ENCODE peak calls at places on chromosomes 4 and X, in six cellular contexts. Y is osteocyte, X is neural crest cell, R is upper lobe of right lung, A is ovary, F is osteoblast. N is an unnamed sample.

GRCh38 chr4:140611854-140612253 is 43.1 kb upstream of the UCP1 start:
- DNase-seq in Y (no peak), X (no peak), R (no peak), A (no peak), F (peak), N (no peak)

GRCh38 chr4:128517096-128517738 is 229.6 kb upstream of the PGRMC2 start:
- DNase-seq in Y (no peak), X (no peak), R (no peak), A (no peak), F (no peak), N (no peak)

GRCh38 chrX:108122748-108123147 is 31.2 kb downstream of the ATG4A start:
- DNase-seq in Y (no peak), X (no peak), R (no peak), A (no peak), F (no peak), N (no peak)

GRCh38 chrX:116873678-116874077 is 410.9 kb upstream of the CT83 start:
- DNase-seq in Y (no peak), X (no peak), R (no peak), A (no peak), F (peak), N (no peak)

GRCh38 chr4:154807042-154807630 is 26.1 kb downstream of the RBM46 start:
- DNase-seq in Y (no peak), X (no peak), R (no peak), A (no peak), F (peak), N (no peak)

GRCh38 chr4:156515295-156515694 is 456.3 kb downstream of the PDGFC start:
- DNase-seq in Y (no peak), X (no peak), R (no peak), A (no peak), F (no peak), N (no peak)

GRCh38 chrX:63809158-63809557 is 24.1 kb upstream of the ARHGEF9 start:
- DNase-seq in Y (no peak), X (no peak), R (no peak), A (no peak), F (no peak), N (no peak)

GRCh38 chr4:121062466-121062975 is 9.8 kb downstream of the NDNF start:
- DNase-seq in Y (no peak), X (no peak), R (no peak), A (no peak), F (no peak), N (no peak)

GRCh38 chr4:148026022-148026421 is 294.1 kb downstream of the ARHGAP10 start:
- DNase-seq in Y (no peak), X (no peak), R (no peak), A (no peak), F (peak), N (no peak)

GRCh38 chr4:55866973-55867574 is 13.6 kb downstream of the EXOC1 start:
- DNase-seq in Y (no peak), X (no peak), R (no peak), A (no peak), F (no peak), N (no peak)
- TF ChIP-seq CTCF in Y (peak), X (peak), R (peak), A (peak), F (peak), N (no peak)

GRCh38 chrX:74422576-74423288 is 1.4 kb downstream of the SLC16A2 start:
- DNase-seq in Y (peak), X (peak), R (peak), A (peak), F (peak), N (no peak)
- TF ChIP-seq CTCF in Y (peak), X (peak), R (peak), A (peak), F (peak), N (no peak)

DNA sequence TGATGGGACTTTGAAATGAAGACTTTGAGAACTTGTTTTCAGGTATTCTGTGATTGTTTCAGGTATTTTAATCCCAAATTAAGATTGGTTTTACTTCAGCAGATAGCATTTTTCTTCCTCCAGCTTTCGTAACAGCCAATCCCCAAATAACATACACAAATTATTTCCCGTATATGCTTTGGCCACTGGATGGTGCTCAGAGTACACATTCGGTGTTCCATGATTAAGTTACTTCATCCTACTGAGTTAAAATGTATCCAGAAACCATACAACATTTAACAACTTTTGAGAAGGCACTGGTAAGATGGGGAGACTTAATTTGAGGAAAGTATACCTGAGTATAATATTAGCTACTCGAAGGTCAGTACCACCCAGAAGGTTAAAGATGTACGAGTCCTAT is 233.4 kb upstream of the FAM47A start:
- DNase-seq in Y (no peak), X (peak), R (no peak), A (no peak), F (no peak), N (no peak)
- TF ChIP-seq CTCF in Y (peak), X (peak), R (peak), A (peak), F (peak), N (no peak)

GRCh38 chrX:47223476-47224250 is 5.2 kb downstream of the CDK16 start:
- DNase-seq in Y (no peak), X (no peak), R (no peak), A (no peak), F (no peak), N (no peak)

GRCh38 chrX:47226531-47227333 is 6.1 kb upstream of the USP11 start:
- DNase-seq in Y (no peak), X (no peak), R (no peak), A (no peak), F (peak), N (no peak)

GRCh38 chrX:47226071-47226470 is 6.7 kb upstream of the USP11 start:
- DNase-seq in Y (no peak), X (no peak), R (no peak), A (no peak), F (no peak), N (no peak)

GRCh38 chrX:47224266-47224895 is 5.9 kb downstream of the CDK16 start:
- DNase-seq in Y (no peak), X (no peak), R (no peak), A (no peak), F (peak), N (no peak)

GRCh38 chrX:47224896-47225290 is 6.4 kb downstream of the CDK16 start:
- DNase-seq in Y (no peak), X (no peak), R (no peak), A (no peak), F (no peak), N (peak)
- TF ChIP-seq CTCF in Y (no peak), X (no peak), R (no peak), A (no peak), F (no peak), N (no peak)